ENCODE peak calls at places on chromosomes 16 and 17, in nine cellular contexts. V is NCI-H2171 treated with DMSO at 0.1 percent for 48 hours, P is neural progenitor cell, H is T-helper 9 cell, C is HEK293T, K is T-helper 17 cell, U is C1 segment of cervical spinal cord, M is amniotic stem cell, J is GM04504. B is an unnamed sample.

GRCh38 chr17:34354637-34355036 is 1.6 kb upstream of the CCL13 start:
- DNase-seq in V (no peak), P (no peak), H (no peak), C (no peak), K (no peak), U (no peak), M (no peak), J (no peak), B (no peak)

GRCh38 chr16:77250395-77250794 is 51.2 kb downstream of the SYCE1L start:
- DNase-seq in V (no peak), P (no peak), H (no peak), C (no peak), K (no peak), U (no peak), M (no peak), J (no peak), B (no peak)

GRCh38 chr17:57735707-57736106 is 9.4 kb downstream of the CCDC182 start:
- DNase-seq in V (peak; percentile 42), P (peak; percentile 55), H (no peak), C (peak; percentile 52), K (no peak), U (no peak), M (no peak), J (no peak), B (no peak)

GRCh38 chr17:8481703-8482102 is 46.0 kb downstream of the NDEL1 start:
- DNase-seq in V (no peak), P (no peak), H (no peak), C (no peak), K (no peak), U (no peak), M (no peak), J (no peak), B (no peak)

GRCh38 chr16:78584213-78584860 is 484.9 kb downstream of the WWOX start:
- DNase-seq in V (no peak), P (no peak), H (no peak), C (no peak), K (no peak), U (no peak), M (no peak), J (no peak), B (no peak)

GRCh38 chr16:80751167-80751566 is 53.2 kb downstream of the CDYL2 start:
- DNase-seq in V (no peak), P (peak; percentile 2), H (no peak), C (no peak), K (no peak), U (no peak), M (no peak), J (peak; percentile 46), B (no peak)

GRCh38 chr16:12340151-12340733 is 363.7 kb downstream of the SNX29 start:
- DNase-seq in V (peak; percentile 51), P (peak; percentile 64), H (no peak), C (peak; percentile 32), K (no peak), U (no peak), M (no peak), J (peak; percentile 43), B (no peak)

GRCh38 chr16:27321013-27321960 is 7.5 kb downstream of the IL4R start:
- DNase-seq in V (no peak), P (no peak), H (no peak), C (no peak), K (no peak), U (no peak), M (no peak), J (no peak), B (no peak)

GRCh38 chr17:40251576-40251975 is 32.5 kb downstream of the WIPF2 start:
- DNase-seq in V (no peak), P (no peak), H (no peak), C (peak; percentile 48), K (no peak), U (no peak), M (peak; percentile 3), J (peak; percentile 95), B (no peak)

GRCh38 chr16:57504001-57504400 is 17.7 kb upstream of the DOK4 start:
- DNase-seq in V (peak; percentile 66), P (no peak), H (no peak), C (no peak), K (no peak), U (no peak), M (no peak), J (no peak), B (no peak)

GRCh38 chr16:80526418-80527061 is 14.3 kb upstream of the DYNLRB2 start:
- DNase-seq in V (peak; percentile 41), P (peak; percentile 78), H (peak; percentile 42), C (peak; percentile 55), K (peak; percentile 27), U (no peak), M (peak; percentile 17), J (peak; percentile 26), B (peak; percentile 21)

GRCh38 chr17:72631568-72631967 is 460.9 kb downstream of the SLC39A11 start:
- DNase-seq in V (no peak), P (peak; percentile 23), H (no peak), C (no peak), K (no peak), U (no peak), M (no peak), J (no peak), B (no peak)

GRCh38 chr16:678858-679807 is 1.1 kb upstream of the STUB1 start:
- DNase-seq in V (peak; percentile 82), P (peak; percentile 86), H (peak; percentile 42), C (peak; percentile 50), K (peak; percentile 50), U (no peak), M (no peak), J (no peak), B (peak; percentile 29)

B was measured in effector memory CD4-positive, alpha-beta T cell.